ENCODE peak calls at places on chromosomes 11 and 22, in four cellular contexts. I is endodermal cell, H is body of pancreas, K is tibial nerve. N is an unnamed sample.

GRCh38 chr11:86101941-86102407 is 33.1 kb upstream of the PICALM start:
- DNase-seq in K (no peak), H (no peak), I (no peak), N (no peak)

GRCh38 chr11:134712228-134713145 is 300.4 kb upstream of the B3GAT1 start:
- DNase-seq in K (no peak), H (no peak), I (no peak), N (no peak)

GRCh38 chr11:86673872-86674750 is 1.7 kb upstream of the ME3 start:
- DNase-seq in H (no peak), K (no peak), I (no peak), N (no peak)

GRCh38 chr11:62905927-62906531 is 15.1 kb downstream of the CHRM1 start:
- DNase-seq in I (peak; percentile 97), H (peak; percentile 84), K (peak; percentile 70), N (peak; percentile 89)

GRCh38 chr22:30878516-30879365 is 89.8 kb downstream of the MORC2 start:
- DNase-seq in H (no peak), K (no peak), I (no peak), N (no peak)

GRCh38 chr11:123377355-123377754 is 52.7 kb upstream of the GRAMD1B start:
- DNase-seq in I (no peak), K (no peak), H (no peak), N (no peak)

GRCh38 chr11:96254087-96254486 is 88.9 kb downstream of the MAML2 start:
- DNase-seq in I (no peak), K (no peak), H (no peak), N (peak; percentile 61)

GRCh38 chr11:70854201-70854600 is 398.2 kb downstream of the SHANK2 start:
- DNase-seq in I (no peak), H (no peak), K (no peak), N (no peak)

GRCh38 chr11:114909866-114910265 is 231.5 kb downstream of the NXPE2 start:
- DNase-seq in I (peak; percentile 85), H (no peak), K (no peak), N (no peak)

GRCh38 chr22:27220349-27220748 is 563.0 kb downstream of the MIAT start:
- DNase-seq in H (no peak), I (no peak), K (no peak), N (no peak)

GRCh38 chr22:32562916-32563315 is 88.3 kb downstream of the FBXO7 start:
- DNase-seq in H (no peak), K (no peak), I (no peak), N (no peak)

GRCh38 chr11:112963368-112963955 is 2.2 kb downstream of the NCAM1 start:
- DNase-seq in H (no peak), I (no peak), K (no peak), N (peak; percentile 57)

GRCh38 chr11:26512196-26512595 is 59.9 kb downstream of the MUC15 start:
- DNase-seq in I (no peak), K (no peak), H (no peak), N (no peak)

GRCh38 chr22:48536691-48537591 is 1290.7 kb downstream of the BRD1 start:
- DNase-seq in K (peak; percentile 49), H (peak; percentile 80), I (no peak), N (no peak)

GRCh38 chr11:57800444-57801184 is 39.0 kb downstream of the CTNND1 start:
- DNase-seq in H (peak; percentile 34), I (peak; percentile 76), K (no peak), N (no peak)

GRCh38 chr22:30754971-30755759 is 60.5 kb downstream of the OSBP2 start:
- DNase-seq in K (no peak), I (peak; percentile 89), H (peak; percentile 55), N (peak; percentile 61)

GRCh38 chr22:19597399-19597735 is 73.2 kb upstream of the CLDN5 start:
- DNase-seq in K (no peak), I (no peak), H (no peak), N (no peak)

GRCh38 chr11:47961383-47961782 is 19.0 kb upstream of the PTPRJ start:
- DNase-seq in I (peak; percentile 59), H (no peak), K (no peak), N (no peak)

GRCh38 chr11:19968860-19969259 is 191.4 kb downstream of the DBX1 start:
- DNase-seq in I (no peak), H (no peak), K (no peak), N (no peak)

GRCh38 chr22:36741204-36741793 is 34.6 kb downstream of the IFT27 start:
- DNase-seq in I (peak; percentile 75), H (no peak), K (no peak), N (no peak)

GRCh38 chr11:20589796-20590195 is 9.6 kb upstream of the SLC6A5 start:
- DNase-seq in K (no peak), H (no peak), I (no peak), N (no peak)

GRCh38 chr22:20430101-20430640 is 7.5 kb downstream of the SCARF2 start:
- DNase-seq in K (no peak), I (no peak), H (no peak), N (no peak)

GRCh38 chr11:77203901-77204755 is 76.1 kb downstream of the MYO7A start:
- DNase-seq in I (peak; percentile 34), K (no peak), H (no peak), N (peak; percentile 31)

GRCh38 chr11:45158891-45159605 is 12.6 kb downstream of the PRDM11 start:
- DNase-seq in I (no peak), K (no peak), H (no peak), N (peak; percentile 78)

DNA sequence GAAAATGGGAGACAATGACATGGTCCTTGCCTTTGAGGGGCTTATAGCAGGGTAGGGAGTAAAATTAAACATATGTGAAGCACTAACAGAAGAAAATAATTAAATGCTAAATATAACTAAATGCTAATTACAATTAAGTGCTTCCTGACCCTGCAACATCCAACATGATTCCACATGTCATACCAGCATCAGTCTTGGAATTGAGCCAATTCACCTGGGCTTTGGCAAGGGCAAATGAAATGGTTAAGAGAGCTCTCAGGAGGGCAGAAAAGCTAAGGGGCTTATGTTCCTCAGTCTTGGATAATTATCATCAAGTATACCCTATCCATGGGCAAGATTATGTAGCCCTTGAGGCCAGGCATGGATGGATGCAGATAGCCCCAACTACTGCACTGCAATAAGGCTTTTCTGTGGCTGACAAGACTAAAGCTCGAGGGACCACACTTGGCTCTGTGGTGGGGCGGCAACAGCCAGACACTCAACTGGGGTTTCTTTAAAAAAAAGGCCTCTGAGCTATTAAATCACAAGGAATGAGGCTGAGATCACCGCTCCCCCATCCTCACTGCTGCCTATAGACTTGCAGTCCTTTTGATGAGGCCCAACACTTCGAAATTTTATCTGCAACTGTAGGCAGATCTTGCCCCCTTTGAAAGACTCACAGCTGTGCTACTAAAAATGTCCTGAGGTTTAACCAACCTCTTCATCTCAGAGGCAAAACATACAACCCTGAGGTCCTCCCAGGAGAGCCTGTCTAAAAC is 39.0 kb downstream of the IL18BP start:
- DNase-seq in H (no peak), K (no peak), I (no peak), N (peak; percentile 79)
- H3K4me3 ChIP-seq in H (no peak overlapping the region), K (no peak overlapping the region), I (no peak overlapping the region), N (peak overlapping the region; percentile 59)

GRCh38 chr11:17718510-17718962 is 835 bp upstream of the MYOD1 start:
- DNase-seq in I (peak; percentile 62), H (no peak), K (no peak), N (no peak)

GRCh38 chr11:17719028-17719939 is at the start of gene MYOD1:
- DNase-seq in H (no peak), K (no peak), I (peak; percentile 86), N (no peak)

GRCh38 chr11:17716807-17717206 is 2.6 kb upstream of the MYOD1 start:
- DNase-seq in I (no peak), K (no peak), H (no peak), N (no peak)

GRCh38 chr11:17719940-17720795 is 797 bp downstream of the MYOD1 start:
- DNase-seq in I (peak; percentile 88), K (no peak), H (no peak), N (no peak)

DNA sequence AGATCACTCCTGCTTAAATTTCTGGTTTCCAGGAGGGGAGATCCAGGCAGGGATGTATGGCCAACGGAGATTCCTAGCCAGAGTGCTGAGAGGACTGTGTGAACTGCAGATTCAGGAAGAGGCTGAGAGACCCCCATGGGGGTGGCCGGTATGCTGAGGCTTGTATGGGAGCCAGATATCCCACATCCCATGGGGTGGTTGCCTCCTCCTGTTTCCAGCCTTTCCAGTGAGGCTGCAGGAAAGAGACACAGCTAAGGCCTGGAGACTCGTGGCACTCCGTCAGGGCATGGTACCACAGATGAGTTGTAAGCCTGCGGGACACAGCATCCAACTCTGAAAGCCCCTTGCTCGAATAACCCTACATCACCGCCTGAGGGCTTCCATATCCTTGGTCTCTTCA is 1.4 kb upstream of the MYOD1 start:
- DNase-seq in H (no peak), K (no peak), I (no peak), N (no peak)
- H3K27me3 ChIP-seq in H (no peaks in the 10 kb centered on the region), K (no peaks in the 10 kb centered on the region), I (peaks cover 100% of the 10 kb centered on the region), N (no peaks in the 10 kb centered on the region)

GRCh38 chr22:49803134-49803533 is 24.5 kb downstream of the BRD1 start:
- DNase-seq in I (no peak), K (no peak), H (no peak), N (no peak)
- H3K27ac ChIP-seq in I (no peak overlapping the region), K (no peak overlapping the region), H (no peak overlapping the region), N (no peak overlapping the region)

GRCh38 chr11:43123443-43123842 is 188.4 kb upstream of the API5 start:
- DNase-seq in I (no peak), H (no peak), K (no peak), N (no peak)
- H3K4me3 ChIP-seq in I (no peak overlapping the region), H (no peak overlapping the region), K (no peak overlapping the region), N (no peak overlapping the region)

GRCh38 chr11:65221026-65221425 is 39.3 kb downstream of the CAPN1 start:
- DNase-seq in H (no peak), I (peak; percentile 33), K (no peak), N (no peak)

GRCh38 chr11:65224939-65225283 is 36.9 kb upstream of the POLA2 start:
- DNase-seq in H (peak; percentile 57), I (peak; percentile 89), K (peak; percentile 32), N (peak; percentile 64)

GRCh38 chr11:65226103-65226442 is 35.7 kb upstream of the POLA2 start:
- DNase-seq in K (no peak), H (no peak), I (no peak), N (no peak)

GRCh38 chr11:65225284-65226102 is 36.3 kb upstream of the POLA2 start:
- DNase-seq in I (peak; percentile 89), K (peak; percentile 41), H (peak; percentile 74), N (peak; percentile 87)

GRCh38 chr11:65223031-65223430 is 38.7 kb upstream of the POLA2 start:
- DNase-seq in K (no peak), I (no peak), H (no peak), N (no peak)
- H3K27me3 ChIP-seq in K (no peaks in the 10 kb centered on the region), I (no peaks in the 10 kb centered on the region), H (no peaks in the 10 kb centered on the region), N (no peaks in the 10 kb centered on the region)

DNA sequence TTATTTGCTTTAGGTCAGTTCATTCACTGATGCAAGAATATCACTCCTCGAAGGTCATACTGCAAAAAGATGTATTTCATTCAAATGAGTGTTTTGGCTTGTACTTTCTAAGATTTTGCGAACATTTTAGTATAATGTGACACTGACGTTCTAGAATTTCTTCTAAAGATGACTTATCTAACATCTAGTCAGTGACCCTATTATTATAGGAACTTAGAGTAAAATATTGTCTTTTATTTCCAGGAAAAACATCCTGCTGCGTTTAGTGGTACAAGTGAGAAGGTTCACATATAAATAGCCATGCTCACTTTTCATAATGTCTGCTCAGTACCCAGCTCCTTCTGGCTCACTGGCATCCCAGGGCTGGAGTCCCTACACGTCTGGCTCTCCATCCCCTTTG is at the start of gene OR52M1:
- DNase-seq in K (no peak), I (no peak), H (no peak), N (no peak)
- H3K27ac ChIP-seq in K (no peak within 1 kb of the TSS), I (no peak within 1 kb of the TSS), H (no peak within 1 kb of the TSS), N (no peak within 1 kb of the TSS)